ENCODE peak calls at places on chromosomes 5 and 9, in ten cellular contexts. One of them, this sample, is unnamed.
A peak's percentile ranks its signal among the peaks of the same experiment; 100 is the strongest.

GRCh38 chr9:134136117-134136996 is 475 bp downstream of the WDR5 start:
- DNase-seq in spleen: no peak
- DNase-seq in Panc1: no peak
- DNase-seq in breast epithelium: no peak
- DNase-seq in osteoblast: peak; percentile 90
- DNase-seq in lung: no peak
- DNase-seq in fibroblast of lung: peak; percentile 19
- DNase-seq in effector memory CD4-positive, alpha-beta T cell: no peak
- DNase-seq in GM23248: peak; percentile 66
- DNase-seq in HCT116: no peak
- DNase-seq in this sample: peak; percentile 37

GRCh38 chr5:169344629-169345028 is 43.7 kb upstream of the SLIT3 start:
- DNase-seq in spleen: no peak
- DNase-seq in Panc1: no peak
- DNase-seq in breast epithelium: no peak
- DNase-seq in osteoblast: no peak
- DNase-seq in lung: no peak
- DNase-seq in fibroblast of lung: peak; percentile 45
- DNase-seq in effector memory CD4-positive, alpha-beta T cell: no peak
- DNase-seq in GM23248: peak; percentile 44
- DNase-seq in HCT116: no peak
- DNase-seq in this sample: no peak

GRCh38 chr9:107684224-107684623 is 194.7 kb upstream of the KLF4 start:
- DNase-seq in spleen: no peak
- DNase-seq in Panc1: no peak
- DNase-seq in breast epithelium: no peak
- DNase-seq in osteoblast: peak; percentile 41
- DNase-seq in lung: no peak
- DNase-seq in fibroblast of lung: peak; percentile 40
- DNase-seq in effector memory CD4-positive, alpha-beta T cell: no peak
- DNase-seq in GM23248: peak; percentile 67
- DNase-seq in HCT116: no peak
- DNase-seq in this sample: no peak

GRCh38 chr9:10232352-10232930 is 380.4 kb downstream of the PTPRD start:
- DNase-seq in spleen: no peak
- DNase-seq in Panc1: no peak
- DNase-seq in breast epithelium: no peak
- DNase-seq in osteoblast: no peak
- DNase-seq in lung: no peak
- DNase-seq in fibroblast of lung: peak; percentile 1
- DNase-seq in effector memory CD4-positive, alpha-beta T cell: no peak
- DNase-seq in GM23248: peak; percentile 1
- DNase-seq in HCT116: no peak
- DNase-seq in this sample: no peak

GRCh38 chr9:27003406-27004147 is 1.9 kb downstream of the LRRC19 start:
- DNase-seq in spleen: no peak
- DNase-seq in Panc1: no peak
- DNase-seq in breast epithelium: no peak
- DNase-seq in osteoblast: no peak
- DNase-seq in lung: no peak
- DNase-seq in fibroblast of lung: peak; percentile 10
- DNase-seq in effector memory CD4-positive, alpha-beta T cell: no peak
- DNase-seq in GM23248: no peak
- DNase-seq in HCT116: no peak
- DNase-seq in this sample: peak; percentile 72

GRCh38 chr5:65760504-65761275 is 38.7 kb downstream of the NLN start:
- DNase-seq in spleen: no peak
- DNase-seq in Panc1: no peak
- DNase-seq in breast epithelium: no peak
- DNase-seq in osteoblast: peak; percentile 52
- DNase-seq in lung: no peak
- DNase-seq in fibroblast of lung: peak; percentile 74
- DNase-seq in effector memory CD4-positive, alpha-beta T cell: peak; percentile 14
- DNase-seq in GM23248: peak; percentile 74
- DNase-seq in HCT116: no peak
- DNase-seq in this sample: peak; percentile 67

GRCh38 chr9:96219615-96220257 is 82.2 kb downstream of the HSD17B3 start:
- DNase-seq in spleen: peak; percentile 81
- DNase-seq in Panc1: no peak
- DNase-seq in breast epithelium: no peak
- DNase-seq in osteoblast: no peak
- DNase-seq in lung: no peak
- DNase-seq in fibroblast of lung: peak; percentile 12
- DNase-seq in effector memory CD4-positive, alpha-beta T cell: no peak
- DNase-seq in GM23248: peak; percentile 77
- DNase-seq in HCT116: no peak
- DNase-seq in this sample: no peak

GRCh38 chr5:133941456-133942196 is 26.8 kb downstream of the C5orf15 start:
- DNase-seq in spleen: no peak
- DNase-seq in Panc1: no peak
- DNase-seq in breast epithelium: no peak
- DNase-seq in osteoblast: no peak
- DNase-seq in lung: no peak
- DNase-seq in fibroblast of lung: no peak
- DNase-seq in effector memory CD4-positive, alpha-beta T cell: no peak
- DNase-seq in GM23248: no peak
- DNase-seq in HCT116: no peak
- DNase-seq in this sample: no peak

GRCh38 chr5:52892242-52892878 is 96.8 kb upstream of the ITGA2 start:
- DNase-seq in spleen: no peak
- DNase-seq in Panc1: no peak
- DNase-seq in breast epithelium: no peak
- DNase-seq in osteoblast: no peak
- DNase-seq in lung: no peak
- DNase-seq in fibroblast of lung: no peak
- DNase-seq in effector memory CD4-positive, alpha-beta T cell: no peak
- DNase-seq in GM23248: no peak
- DNase-seq in HCT116: no peak
- DNase-seq in this sample: no peak

GRCh38 chr5:174204914-174205313 is 159.4 kb downstream of the NSG2 start:
- DNase-seq in spleen: no peak
- DNase-seq in Panc1: no peak
- DNase-seq in breast epithelium: no peak
- DNase-seq in osteoblast: no peak
- DNase-seq in lung: no peak
- DNase-seq in fibroblast of lung: peak; percentile 67
- DNase-seq in effector memory CD4-positive, alpha-beta T cell: no peak
- DNase-seq in GM23248: no peak
- DNase-seq in HCT116: no peak
- DNase-seq in this sample: no peak

GRCh38 chr5:179342577-179342976 is 2.7 kb downstream of the ADAMTS2 start:
- DNase-seq in spleen: peak; percentile 71
- DNase-seq in Panc1: no peak
- DNase-seq in breast epithelium: no peak
- DNase-seq in osteoblast: peak; percentile 99
- DNase-seq in lung: no peak
- DNase-seq in fibroblast of lung: peak; percentile 46
- DNase-seq in effector memory CD4-positive, alpha-beta T cell: no peak
- DNase-seq in GM23248: peak; percentile 87
- DNase-seq in HCT116: no peak
- DNase-seq in this sample: no peak

GRCh38 chr5:31086839-31087415 is 106.6 kb upstream of the CDH6 start:
- DNase-seq in spleen: no peak
- DNase-seq in Panc1: no peak
- DNase-seq in breast epithelium: no peak
- DNase-seq in osteoblast: peak; percentile 15
- DNase-seq in lung: no peak
- DNase-seq in fibroblast of lung: no peak
- DNase-seq in effector memory CD4-positive, alpha-beta T cell: no peak
- DNase-seq in GM23248: no peak
- DNase-seq in HCT116: no peak
- DNase-seq in this sample: no peak

GRCh38 chr5:54120473-54120872 is 189.9 kb downstream of the ARL15 start:
- DNase-seq in spleen: no peak
- DNase-seq in Panc1: no peak
- DNase-seq in breast epithelium: no peak
- DNase-seq in osteoblast: no peak
- DNase-seq in lung: no peak
- DNase-seq in fibroblast of lung: no peak
- DNase-seq in effector memory CD4-positive, alpha-beta T cell: no peak
- DNase-seq in GM23248: no peak
- DNase-seq in HCT116: no peak
- DNase-seq in this sample: no peak

GRCh38 chr9:24504521-24504920 is 41.2 kb downstream of the IZUMO3 start:
- DNase-seq in spleen: no peak
- DNase-seq in Panc1: no peak
- DNase-seq in breast epithelium: no peak
- DNase-seq in osteoblast: no peak
- DNase-seq in lung: no peak
- DNase-seq in fibroblast of lung: no peak
- DNase-seq in effector memory CD4-positive, alpha-beta T cell: no peak
- DNase-seq in GM23248: no peak
- DNase-seq in HCT116: no peak
- DNase-seq in this sample: no peak

DNA sequence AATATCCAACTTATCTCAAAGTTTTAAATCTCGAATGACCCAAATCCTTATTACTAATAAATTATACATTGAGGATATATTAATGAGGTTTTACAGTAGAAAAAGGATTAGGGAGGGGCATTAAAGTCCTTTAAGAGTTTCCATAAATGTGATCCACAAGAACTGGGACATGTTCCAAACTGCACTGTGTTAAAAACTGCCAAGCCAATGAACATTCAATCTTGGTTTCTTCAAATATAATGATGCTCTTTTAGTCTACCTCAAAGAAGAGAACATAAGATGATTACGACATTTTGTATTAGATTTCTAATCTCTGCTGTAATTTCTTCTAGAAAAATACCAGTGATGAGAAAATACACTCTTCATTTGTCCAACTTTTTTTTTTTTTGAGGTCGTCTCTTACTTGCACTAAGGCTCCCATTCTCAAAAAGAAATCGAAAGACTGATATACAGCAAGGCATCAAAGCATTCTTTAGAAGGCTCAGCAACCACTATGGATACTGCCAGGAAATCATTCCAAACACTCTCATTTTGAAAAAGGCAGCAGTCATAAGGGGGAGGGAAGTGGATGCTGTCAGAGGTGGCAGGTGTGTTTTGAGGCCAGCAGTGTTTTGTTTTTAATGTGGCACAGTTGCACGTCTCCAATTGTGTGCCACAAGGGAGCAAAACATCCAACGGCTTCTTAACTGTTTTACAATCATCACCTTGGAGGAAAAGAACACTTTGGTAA is 1.6 kb downstream of the PTAR1 start:
- DNase-seq in spleen: no peak
- DNase-seq in Panc1: no peak
- DNase-seq in breast epithelium: no peak
- DNase-seq in osteoblast: peak; percentile 58
- DNase-seq in lung: no peak
- DNase-seq in fibroblast of lung: peak; percentile 76
- DNase-seq in effector memory CD4-positive, alpha-beta T cell: no peak
- DNase-seq in GM23248: peak; percentile 46
- DNase-seq in HCT116: no peak
- DNase-seq in this sample: peak; percentile 2
- H3K4me3 ChIP-seq in spleen: peak overlapping the region; percentile 80
- H3K4me3 ChIP-seq in Panc1: peak overlapping the region; percentile 76
- H3K4me3 ChIP-seq in breast epithelium: no peak overlapping the region
- H3K4me3 ChIP-seq in osteoblast: peak overlapping the region; percentile 57
- H3K4me3 ChIP-seq in lung: no peak overlapping the region
- H3K4me3 ChIP-seq in fibroblast of lung: peak overlapping the region; percentile 94
- H3K4me3 ChIP-seq in effector memory CD4-positive, alpha-beta T cell: no peak overlapping the region
- H3K4me3 ChIP-seq in GM23248: peak overlapping the region; percentile 97
- H3K4me3 ChIP-seq in HCT116: peak overlapping the region; percentile 19
- H3K4me3 ChIP-seq in this sample: peak overlapping the region; percentile 33

GRCh38 chr5:32244017-32244416 is 68.7 kb downstream of the MTMR12 start:
- DNase-seq in spleen: no peak
- DNase-seq in Panc1: no peak
- DNase-seq in breast epithelium: no peak
- DNase-seq in osteoblast: no peak
- DNase-seq in lung: no peak
- DNase-seq in fibroblast of lung: no peak
- DNase-seq in effector memory CD4-positive, alpha-beta T cell: no peak
- DNase-seq in GM23248: no peak
- DNase-seq in HCT116: no peak
- DNase-seq in this sample: no peak

GRCh38 chr5:32241034-32241783 is 67.1 kb upstream of the GOLPH3 start:
- DNase-seq in spleen: no peak
- DNase-seq in Panc1: no peak
- DNase-seq in breast epithelium: no peak
- DNase-seq in osteoblast: no peak
- DNase-seq in lung: no peak
- DNase-seq in fibroblast of lung: no peak
- DNase-seq in effector memory CD4-positive, alpha-beta T cell: no peak
- DNase-seq in GM23248: no peak
- DNase-seq in HCT116: no peak
- DNase-seq in this sample: no peak

GRCh38 chr5:32249668-32250067 is 63.1 kb downstream of the MTMR12 start:
- DNase-seq in spleen: no peak
- DNase-seq in Panc1: no peak
- DNase-seq in breast epithelium: no peak
- DNase-seq in osteoblast: no peak
- DNase-seq in lung: no peak
- DNase-seq in fibroblast of lung: no peak
- DNase-seq in effector memory CD4-positive, alpha-beta T cell: no peak
- DNase-seq in GM23248: no peak
- DNase-seq in HCT116: no peak
- DNase-seq in this sample: peak; percentile 78

DNA sequence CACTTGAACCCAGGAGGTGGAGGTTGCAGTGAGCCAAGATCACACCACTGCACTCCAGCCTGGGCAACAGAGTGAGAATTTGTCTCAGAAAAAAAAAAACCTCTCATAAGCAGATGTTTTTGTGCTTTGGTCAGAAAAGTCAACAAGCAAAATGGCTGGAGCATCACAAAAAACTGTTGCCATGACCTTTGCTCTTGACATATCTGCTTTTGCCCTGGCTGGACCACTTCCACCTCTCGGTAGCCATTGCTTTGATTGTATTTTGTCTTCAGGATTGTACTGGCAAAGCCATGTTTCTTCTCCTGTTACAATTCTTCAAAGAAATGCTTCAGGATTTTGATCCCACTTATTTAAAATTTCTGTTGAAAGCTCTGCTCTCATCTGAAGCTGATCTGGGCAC is 67.0 kb downstream of the MTMR12 start:
- DNase-seq in spleen: no peak
- DNase-seq in Panc1: no peak
- DNase-seq in breast epithelium: no peak
- DNase-seq in osteoblast: no peak
- DNase-seq in lung: no peak
- DNase-seq in fibroblast of lung: no peak
- DNase-seq in effector memory CD4-positive, alpha-beta T cell: no peak
- DNase-seq in GM23248: no peak
- DNase-seq in HCT116: no peak
- DNase-seq in this sample: no peak
- H3K4me1 ChIP-seq in spleen: no peaks in the 10 kb centered on the region
- H3K4me1 ChIP-seq in Panc1: no peaks in the 10 kb centered on the region
- H3K4me1 ChIP-seq in breast epithelium: no peaks in the 10 kb centered on the region
- H3K4me1 ChIP-seq in osteoblast: no peaks in the 10 kb centered on the region
- H3K4me1 ChIP-seq in lung: no peaks in the 10 kb centered on the region
- H3K4me1 ChIP-seq in fibroblast of lung: no peaks in the 10 kb centered on the region
- H3K4me1 ChIP-seq in effector memory CD4-positive, alpha-beta T cell: no peaks in the 10 kb centered on the region
- H3K4me1 ChIP-seq in GM23248: no peaks in the 10 kb centered on the region
- H3K4me1 ChIP-seq in HCT116: no peaks in the 10 kb centered on the region
- H3K4me1 ChIP-seq in this sample: no peaks in the 10 kb centered on the region

GRCh38 chr9:115674091-115674490 is 479.5 kb upstream of the PAPPA start:
- DNase-seq in spleen: no peak
- DNase-seq in Panc1: no peak
- DNase-seq in breast epithelium: no peak
- DNase-seq in osteoblast: no peak
- DNase-seq in lung: no peak
- DNase-seq in fibroblast of lung: peak; percentile 46
- DNase-seq in effector memory CD4-positive, alpha-beta T cell: no peak
- DNase-seq in GM23248: peak; percentile 25
- DNase-seq in HCT116: no peak
- DNase-seq in this sample: no peak
- H3K27ac ChIP-seq in spleen: no peak overlapping the region
- H3K27ac ChIP-seq in Panc1: peak overlapping the region; percentile 56
- H3K27ac ChIP-seq in breast epithelium: no peak overlapping the region
- H3K27ac ChIP-seq in osteoblast: peak overlapping the region; percentile 99
- H3K27ac ChIP-seq in lung: no peak overlapping the region
- H3K27ac ChIP-seq in fibroblast of lung: peak overlapping the region; percentile 92
- H3K27ac ChIP-seq in effector memory CD4-positive, alpha-beta T cell: no peak overlapping the region
- H3K27ac ChIP-seq in GM23248: peak overlapping the region; percentile 99
- H3K27ac ChIP-seq in HCT116: no peak overlapping the region
- H3K27ac ChIP-seq in this sample: no peak overlapping the region

GRCh38 chr5:67283275-67283987 is 86.8 kb upstream of the CD180 start:
- DNase-seq in spleen: no peak
- DNase-seq in Panc1: no peak
- DNase-seq in breast epithelium: no peak
- DNase-seq in osteoblast: no peak
- DNase-seq in lung: no peak
- DNase-seq in fibroblast of lung: no peak
- DNase-seq in effector memory CD4-positive, alpha-beta T cell: no peak
- DNase-seq in GM23248: no peak
- DNase-seq in HCT116: no peak
- DNase-seq in this sample: peak; percentile 74
- H3K4me3 ChIP-seq in spleen: no peak overlapping the region
- H3K4me3 ChIP-seq in Panc1: no peak overlapping the region
- H3K4me3 ChIP-seq in breast epithelium: no peak overlapping the region
- H3K4me3 ChIP-seq in osteoblast: no peak overlapping the region
- H3K4me3 ChIP-seq in lung: no peak overlapping the region
- H3K4me3 ChIP-seq in fibroblast of lung: no peak overlapping the region
- H3K4me3 ChIP-seq in effector memory CD4-positive, alpha-beta T cell: no peak overlapping the region
- H3K4me3 ChIP-seq in GM23248: no peak overlapping the region
- H3K4me3 ChIP-seq in HCT116: no peak overlapping the region
- H3K4me3 ChIP-seq in this sample: no peak overlapping the region